ENCODE peak calls at places on chromosomes 6 and 20, in six cellular contexts. J is A549, X is astrocyte of the spinal cord, A is AG04450, I is HFF-Myc, E is pancreas. C is an unnamed sample.

GRCh38 chr20:58634121-58634817 is 16.8 kb upstream of the STX16 start:
- DNase-seq in J (no peak), X (no peak), A (peak), I (no peak), E (peak), C (no peak)

GRCh38 chr20:50759678-50760077 is 28.3 kb downstream of the PARD6B start:
- DNase-seq in J (no peak), X (no peak), A (no peak), I (no peak), E (no peak), C (no peak)

GRCh38 chr6:162251257-162251656 is 476.3 kb downstream of the PRKN start:
- DNase-seq in J (peak), X (no peak), A (no peak), I (no peak), E (no peak), C (no peak)

GRCh38 chr20:46242390-46242789 is 65.9 kb downstream of the CDH22 start:
- DNase-seq in J (no peak), X (no peak), A (no peak), I (no peak), E (no peak), C (no peak)

GRCh38 chr6:119096683-119097310 is 18.3 kb upstream of the FAM184A start:
- DNase-seq in J (no peak), X (peak), A (no peak), I (no peak), E (no peak), C (no peak)

GRCh38 chr6:10030942-10031537 is 383.8 kb downstream of the TFAP2A start:
- DNase-seq in J (no peak), X (no peak), A (no peak), I (peak), E (no peak), C (no peak)

GRCh38 chr6:100203391-100203790 is 209.4 kb upstream of the MCHR2 start:
- DNase-seq in J (peak), X (peak), A (peak), I (peak), E (no peak), C (peak)

GRCh38 chr6:90780141-90780540 is 193.3 kb upstream of the MAP3K7 start:
- DNase-seq in J (no peak), X (no peak), A (no peak), I (no peak), E (no peak), C (no peak)

GRCh38 chr6:144647406-144647964 is 362.4 kb downstream of the UTRN start:
- DNase-seq in J (no peak), X (no peak), A (no peak), I (no peak), E (no peak), C (no peak)

GRCh38 chr6:159778542-159778941 is 10.9 kb downstream of the TCP1 start:
- DNase-seq in J (no peak), X (no peak), A (no peak), I (no peak), E (no peak), C (no peak)

GRCh38 chr6:12111271-12111670 is 99.2 kb downstream of the HIVEP1 start:
- DNase-seq in J (no peak), X (peak), A (no peak), I (no peak), E (no peak), C (no peak)

GRCh38 chr20:59823860-59824259 is 109.6 kb downstream of the SYCP2 start:
- DNase-seq in J (no peak), X (no peak), A (no peak), I (no peak), E (peak), C (no peak)

GRCh38 chr6:95203153-95203754 is 374.1 kb upstream of the MANEA start:
- DNase-seq in J (peak), X (peak), A (peak), I (no peak), E (no peak), C (no peak)

GRCh38 chr20:62577447-62577846 is 64.9 kb upstream of the SLCO4A1 start:
- DNase-seq in J (no peak), X (no peak), A (no peak), I (no peak), E (no peak), C (no peak)

GRCh38 chr6:90003941-90004340 is 109.7 kb downstream of the GJA10 start:
- DNase-seq in J (no peak), X (peak), A (no peak), I (no peak), E (no peak), C (peak)

GRCh38 chr20:34522969-34523871 is 7.0 kb downstream of the DYNLRB1 start:
- DNase-seq in J (peak), X (peak), A (peak), I (no peak), E (peak), C (peak)

GRCh38 chr6:3848380-3848779 is 793 bp upstream of the FAM50B start:
- DNase-seq in J (no peak), X (peak), A (no peak), I (no peak), E (no peak), C (no peak)

GRCh38 chr20:32597714-32598113 is 12.6 kb upstream of the NOL4L start:
- DNase-seq in J (no peak), X (no peak), A (no peak), I (no peak), E (no peak), C (no peak)

GRCh38 chr20:57161478-57162194 is 104.8 kb downstream of the BMP7 start:
- DNase-seq in J (no peak), X (no peak), A (no peak), I (no peak), E (no peak), C (no peak)

GRCh38 chr6:133774356-133774755 is 114.6 kb upstream of the TCF21 start:
- DNase-seq in J (peak), X (peak), A (no peak), I (no peak), E (no peak), C (no peak)

GRCh38 chr20:16530201-16530681 is 43.0 kb downstream of the KIF16B start:
- DNase-seq in J (peak), X (peak), A (no peak), I (no peak), E (no peak), C (no peak)

GRCh38 chr6:10882654-10883053 is 813 bp upstream of the GCM2 start:
- DNase-seq in J (no peak), X (no peak), A (no peak), I (no peak), E (no peak), C (no peak)

GRCh38 chr20:36092424-36093024 is 62.0 kb upstream of the EPB41L1 start:
- DNase-seq in J (peak), X (no peak), A (no peak), I (no peak), E (peak), C (no peak)

GRCh38 chr6:148779142-148779562 is 32.3 kb downstream of the UST start:
- DNase-seq in J (no peak), X (no peak), A (no peak), I (no peak), E (no peak), C (no peak)

DNA sequence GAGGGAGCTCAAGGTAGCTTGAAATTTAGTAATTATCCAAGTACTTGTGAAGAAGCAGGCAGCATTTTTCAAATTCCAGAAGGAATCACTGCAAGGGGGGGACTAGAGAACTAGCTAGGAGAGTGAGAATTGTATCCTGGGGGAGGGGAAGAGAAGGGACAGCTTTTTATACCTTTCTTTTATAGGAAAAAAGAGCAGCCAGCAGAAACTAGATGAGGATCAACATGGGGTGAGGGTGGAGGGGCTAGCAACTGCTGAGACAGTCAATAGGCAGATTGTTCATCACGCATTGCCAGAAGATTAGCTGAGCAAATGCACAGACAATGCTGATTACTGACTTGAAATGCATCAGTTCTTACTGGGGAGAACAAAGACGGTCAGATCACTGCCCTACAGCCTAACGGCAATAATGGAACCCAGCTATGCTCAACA is 514.3 kb upstream of the CITED2 start:
- DNase-seq in J (no peak), X (no peak), A (no peak), I (no peak), E (no peak), C (no peak)
- H3K4me3 ChIP-seq in J (no peak), X (no peak), A (no peak), I (no peak), E (no peak), C (no peak)

DNA sequence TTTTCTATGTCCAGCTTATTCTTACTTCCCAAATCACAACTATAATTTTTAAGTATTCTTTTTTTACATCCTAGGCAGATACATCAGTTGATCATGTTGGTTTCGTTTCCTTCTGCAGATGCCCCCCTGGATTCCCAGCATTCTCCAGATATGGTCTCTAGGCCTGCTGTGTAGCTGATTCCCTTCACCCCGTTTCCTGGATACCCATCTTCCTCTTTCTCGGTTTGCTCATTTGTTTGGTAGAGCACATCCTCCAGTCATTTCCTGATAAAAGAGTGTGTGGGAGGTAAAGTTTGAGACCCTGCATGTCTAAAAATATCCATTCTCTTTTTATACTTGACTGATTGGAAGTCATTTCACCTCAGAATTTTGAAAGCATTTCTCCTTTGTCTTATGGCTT is 66.4 kb downstream of the ANKS1A start:
- DNase-seq in J (no peak), X (no peak), A (no peak), I (no peak), E (no peak), C (no peak)
- TF ChIP-seq CTCF in J (no peak), X (no peak), A (no peak), I (no peak), E (no peak), C (no peak)

DNA sequence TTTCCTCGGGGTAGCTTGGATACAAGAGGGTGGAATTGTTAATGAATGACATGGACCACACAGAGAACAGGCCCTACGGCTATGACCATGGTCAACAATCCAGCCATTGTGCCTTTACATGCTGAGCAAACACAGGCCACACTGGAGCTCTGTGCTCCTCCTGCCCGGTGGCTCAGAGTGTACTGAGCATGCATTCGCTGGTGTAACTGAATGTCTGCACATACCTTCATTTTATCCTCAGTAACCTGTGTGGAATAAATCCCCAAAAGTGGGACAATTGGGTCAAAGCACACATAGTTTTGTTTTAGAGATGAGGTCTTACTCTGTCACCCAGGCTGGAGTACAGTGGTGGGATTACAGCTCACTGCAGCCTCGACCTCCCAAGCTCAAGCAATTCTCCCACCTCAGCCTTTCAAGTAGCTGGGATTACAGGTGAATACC is 32.8 kb downstream of the LRP11 start:
- DNase-seq in J (no peak), X (no peak), A (no peak), I (no peak), E (no peak), C (no peak)
- H3K4me3 ChIP-seq in J (no peak), X (no peak), A (no peak), I (no peak), E (no peak), C (no peak)

GRCh38 chr6:157481865-157482249 is 100.9 kb downstream of the ZDHHC14 start:
- DNase-seq in J (no peak), X (no peak), A (no peak), I (no peak), E (no peak), C (no peak)

GRCh38 chr6:157486632-157487031 is 105.6 kb downstream of the ZDHHC14 start:
- DNase-seq in J (no peak), X (no peak), A (no peak), I (no peak), E (no peak), C (no peak)

GRCh38 chr6:157483770-157484169 is 102.8 kb downstream of the ZDHHC14 start:
- DNase-seq in J (no peak), X (no peak), A (no peak), I (no peak), E (no peak), C (no peak)

GRCh38 chr6:157481189-157481864 is 100.3 kb downstream of the ZDHHC14 start:
- DNase-seq in J (no peak), X (no peak), A (no peak), I (no peak), E (no peak), C (no peak)

GRCh38 chr6:157484181-157484580 is 103.2 kb downstream of the ZDHHC14 start:
- DNase-seq in J (no peak), X (no peak), A (no peak), I (no peak), E (no peak), C (no peak)
- TF ChIP-seq CTCF in J (no peak), X (no peak), A (no peak), I (no peak), E (no peak), C (no peak)

C was measured in AG04449.